ENCODE peak calls at places on chromosomes 4 and X, in four cellular contexts. One of them, this sample, is unnamed.

GRCh38 chr4:33890841-33891240 is 2353.5 kb downstream of the ARAP2 start:
- DNase-seq in HL-60: no peak
- DNase-seq in GM12878: no peak
- DNase-seq in K562: no peak
- DNase-seq in this sample: no peak

GRCh38 chr4:158914178-158914577 is 145.4 kb downstream of the FNIP2 start:
- DNase-seq in HL-60: no peak
- DNase-seq in K562: no peak
- DNase-seq in GM12878: no peak
- DNase-seq in this sample: no peak

GRCh38 chr4:183289688-183290087 is 30.4 kb downstream of the CLDN22 start:
- DNase-seq in K562: peak
- DNase-seq in HL-60: no peak
- DNase-seq in GM12878: no peak
- DNase-seq in this sample: no peak

GRCh38 chr4:31015123-31015522 is 295.0 kb downstream of the PCDH7 start:
- DNase-seq in K562: no peak
- DNase-seq in GM12878: no peak
- DNase-seq in HL-60: no peak
- DNase-seq in this sample: no peak

GRCh38 chr4:36285784-36286480 is 4.5 kb downstream of the DTHD1 start:
- DNase-seq in HL-60: peak
- DNase-seq in K562: no peak
- DNase-seq in GM12878: peak
- DNase-seq in this sample: peak

GRCh38 chrX:70762285-70762684 is 146.2 kb downstream of the TEX11 start:
- DNase-seq in HL-60: no peak
- DNase-seq in K562: no peak
- DNase-seq in GM12878: no peak
- DNase-seq in this sample: no peak

GRCh38 chrX:150324035-150324728 is 38.9 kb upstream of the MAMLD1 start:
- DNase-seq in GM12878: no peak
- DNase-seq in K562: no peak
- DNase-seq in HL-60: no peak
- DNase-seq in this sample: no peak

GRCh38 chr4:48022192-48022799 is 5.7 kb downstream of the NIPAL1 start:
- DNase-seq in K562: no peak
- DNase-seq in GM12878: no peak
- DNase-seq in HL-60: no peak
- DNase-seq in this sample: no peak

GRCh38 chr4:186169333-186169941 is 21.9 kb upstream of the CYP4V2 start:
- DNase-seq in HL-60: no peak
- DNase-seq in K562: no peak
- DNase-seq in GM12878: no peak
- DNase-seq in this sample: no peak

GRCh38 chr4:145081756-145082155 is 16.2 kb downstream of the ANAPC10 start:
- DNase-seq in HL-60: no peak
- DNase-seq in K562: no peak
- DNase-seq in GM12878: no peak
- DNase-seq in this sample: no peak

GRCh38 chr4:66613591-66613990 is 931.7 kb downstream of the CENPC start:
- DNase-seq in GM12878: no peak
- DNase-seq in HL-60: no peak
- DNase-seq in K562: no peak
- DNase-seq in this sample: no peak

GRCh38 chr4:138037716-138038115 is 204.4 kb downstream of the SLC7A11 start:
- DNase-seq in HL-60: no peak
- DNase-seq in K562: no peak
- DNase-seq in GM12878: no peak
- DNase-seq in this sample: no peak

GRCh38 chr4:107913283-107913899 is 18.0 kb upstream of the CYP2U1 start:
- DNase-seq in HL-60: peak
- DNase-seq in K562: peak
- DNase-seq in GM12878: no peak
- DNase-seq in this sample: no peak
- TF ChIP-seq POLR2AphosphoS5 in HL-60: no peak
- TF ChIP-seq POLR2AphosphoS5 in K562: no peak
- TF ChIP-seq POLR2AphosphoS5 in GM12878: no peak
- TF ChIP-seq POLR2AphosphoS5 in this sample: no peak

DNA sequence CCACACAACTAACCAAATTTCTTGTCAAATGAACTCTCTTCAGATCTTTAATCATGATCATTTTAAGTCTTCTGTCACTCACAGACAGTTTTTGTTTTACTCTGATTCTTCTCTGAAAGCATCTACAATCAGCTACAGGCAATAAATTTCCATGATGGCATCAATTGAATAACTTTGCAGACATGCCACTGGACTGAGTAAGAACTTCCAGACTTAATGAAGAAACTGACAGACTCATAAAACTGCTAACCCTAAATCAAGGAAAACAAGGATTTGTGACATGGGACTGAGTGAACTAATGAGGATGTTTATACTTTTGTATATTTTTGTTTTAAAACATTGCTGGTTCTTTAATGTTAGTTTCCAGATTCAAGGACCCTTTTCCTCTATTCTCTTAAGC is 5.5 kb upstream of the PPP1R2C start:
- DNase-seq in GM12878: no peak
- DNase-seq in K562: no peak
- DNase-seq in HL-60: no peak
- DNase-seq in this sample: no peak
- TF ChIP-seq SPI1 in GM12878: no peak
- TF ChIP-seq SPI1 in K562: no peak
- TF ChIP-seq SPI1 in HL-60: no peak
- TF ChIP-seq SPI1 in this sample: no peak

GRCh38 chr4:119189638-119190037 is 22.9 kb upstream of the USP53 start:
- DNase-seq in GM12878: no peak
- DNase-seq in HL-60: peak
- DNase-seq in K562: no peak
- DNase-seq in this sample: no peak
- TF ChIP-seq POLR2AphosphoS5 in GM12878: no peak
- TF ChIP-seq POLR2AphosphoS5 in HL-60: no peak
- TF ChIP-seq POLR2AphosphoS5 in K562: no peak
- TF ChIP-seq POLR2AphosphoS5 in this sample: no peak

DNA sequence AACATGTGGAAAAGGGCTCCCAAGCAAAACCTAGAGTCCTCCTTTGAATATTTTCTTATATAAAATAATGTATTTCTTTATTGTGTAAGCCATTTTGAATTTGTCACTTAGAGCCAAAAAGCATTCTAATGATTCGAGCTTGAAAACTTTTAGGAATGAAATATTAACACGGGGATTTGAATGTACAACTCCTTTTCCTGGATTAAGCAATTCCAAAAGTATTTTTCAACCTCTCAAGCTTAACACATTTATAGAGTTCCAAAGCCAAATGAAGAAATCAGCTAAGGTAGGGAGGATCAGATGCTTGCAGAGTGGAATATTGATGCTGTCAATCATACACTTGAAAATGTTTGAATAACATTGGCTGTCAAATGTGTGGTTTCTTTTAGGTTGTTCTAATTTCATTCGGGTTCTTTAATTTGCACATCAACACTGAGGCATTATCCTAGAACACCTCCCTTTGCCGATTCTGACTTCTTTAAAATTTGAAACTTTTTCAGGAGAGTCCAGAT is 67.2 kb upstream of the ETNPPL start:
- DNase-seq in K562: no peak
- DNase-seq in HL-60: no peak
- DNase-seq in GM12878: no peak
- DNase-seq in this sample: no peak
- TF ChIP-seq SPI1 in K562: no peak
- TF ChIP-seq SPI1 in HL-60: no peak
- TF ChIP-seq SPI1 in GM12878: no peak
- TF ChIP-seq SPI1 in this sample: no peak

DNA sequence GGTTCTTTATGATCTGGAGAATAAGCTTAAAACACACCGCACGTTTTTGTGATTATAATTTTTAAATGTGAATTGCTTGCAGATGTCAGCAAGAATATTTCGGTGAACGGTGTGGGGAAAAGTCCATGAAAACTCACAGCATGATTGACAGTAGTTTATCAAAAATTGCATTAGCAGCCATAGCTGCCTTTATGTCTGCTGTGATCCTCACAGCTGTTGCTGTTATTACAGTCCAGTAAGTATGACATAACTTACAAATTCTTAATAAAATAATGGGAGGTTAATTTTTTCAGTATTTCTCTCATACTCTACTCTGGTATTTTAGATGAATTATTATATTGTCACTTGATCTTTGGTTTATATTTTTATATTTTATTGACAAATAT is 5.4 kb downstream of the AREG start:
- DNase-seq in K562: no peak
- DNase-seq in GM12878: no peak
- DNase-seq in HL-60: no peak
- DNase-seq in this sample: no peak
- TF ChIP-seq POLR2AphosphoS5 in K562: no peak
- TF ChIP-seq POLR2AphosphoS5 in GM12878: no peak
- TF ChIP-seq POLR2AphosphoS5 in HL-60: no peak
- TF ChIP-seq POLR2AphosphoS5 in this sample: no peak

GRCh38 chrX:77085372-77085771 is 361.8 kb upstream of the FGF16 start:
- DNase-seq in GM12878: no peak
- DNase-seq in K562: no peak
- DNase-seq in HL-60: no peak
- DNase-seq in this sample: no peak

DNA sequence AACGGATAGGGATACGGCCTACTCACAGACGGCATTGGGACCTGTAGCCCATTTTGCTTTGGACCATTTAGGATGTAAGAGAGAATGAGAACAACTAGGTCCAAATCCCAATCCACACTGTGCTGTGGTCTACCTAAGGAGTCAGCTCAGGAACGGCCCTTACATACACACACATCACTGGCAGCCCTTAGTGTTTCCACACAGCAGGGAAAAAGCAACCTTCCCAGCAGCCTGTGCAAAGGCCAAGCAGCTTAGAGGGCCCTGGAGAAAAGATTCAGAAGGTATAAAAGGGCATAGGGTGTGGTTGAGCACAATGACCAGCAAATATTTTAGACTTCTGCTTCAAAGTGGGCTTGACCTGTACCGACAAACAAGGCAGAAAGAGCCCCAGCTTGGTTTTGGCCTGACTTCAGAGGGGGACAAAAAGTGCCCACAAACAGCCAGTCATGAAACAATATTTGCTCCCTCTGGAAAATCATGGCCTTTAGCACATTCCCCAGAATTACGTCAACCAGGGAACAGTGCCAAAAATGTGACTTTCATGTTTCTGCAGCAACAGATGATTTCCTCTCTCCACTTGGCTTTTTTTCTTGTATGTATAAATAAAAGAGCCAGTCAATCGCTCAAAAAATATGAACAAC is 359.5 kb upstream of the FGF16 start:
- DNase-seq in HL-60: no peak
- DNase-seq in K562: no peak
- DNase-seq in GM12878: no peak
- DNase-seq in this sample: no peak
- TF ChIP-seq SPI1 in HL-60: no peak
- TF ChIP-seq SPI1 in K562: no peak
- TF ChIP-seq SPI1 in GM12878: no peak
- TF ChIP-seq SPI1 in this sample: no peak

GRCh38 chrX:75155454-75155829 is 641 bp downstream of the ABCB7 start:
- DNase-seq in GM12878: no peak
- DNase-seq in HL-60: no peak
- DNase-seq in K562: peak
- DNase-seq in this sample: no peak

GRCh38 chrX:75154871-75155270 is 1.2 kb downstream of the ABCB7 start:
- DNase-seq in HL-60: no peak
- DNase-seq in K562: no peak
- DNase-seq in GM12878: no peak
- DNase-seq in this sample: no peak

GRCh38 chrX:75158054-75158453 is 2.0 kb upstream of the ABCB7 start:
- DNase-seq in HL-60: no peak
- DNase-seq in K562: no peak
- DNase-seq in GM12878: no peak
- DNase-seq in this sample: no peak

GRCh38 chrX:75156537-75156945 is 458 bp upstream of the ABCB7 start:
- DNase-seq in K562: peak
- DNase-seq in HL-60: no peak
- DNase-seq in GM12878: no peak
- DNase-seq in this sample: no peak

GRCh38 chrX:75155830-75156525 is at the start of gene ABCB7:
- DNase-seq in GM12878: peak
- DNase-seq in K562: peak
- DNase-seq in HL-60: peak
- DNase-seq in this sample: peak
- TF ChIP-seq POLR2AphosphoS5 in GM12878: peak
- TF ChIP-seq POLR2AphosphoS5 in K562: no peak
- TF ChIP-seq POLR2AphosphoS5 in HL-60: peak
- TF ChIP-seq POLR2AphosphoS5 in this sample: peak